ENCODE peak calls at places on chromosomes 5 and 9, in five cellular contexts. B is HepG2, D is K562, G is SK-N-SH, F is GM12878. T is an unnamed sample.

GRCh38 chr9:132937463-132937901 is 6.9 kb downstream of the TSC1 start:
- DNase-seq in B (no peak), D (no peak), G (no peak), F (no peak), T (no peak)

GRCh38 chr9:91182429-91182828 is 179.3 kb downstream of the AUH start:
- DNase-seq in B (peak), D (no peak), G (no peak), F (no peak), T (no peak)

GRCh38 chr9:84397822-84398221 is 57.3 kb upstream of the SLC28A3 start:
- DNase-seq in B (no peak), D (no peak), G (no peak), F (no peak), T (no peak)

GRCh38 chr9:6106576-6107339 is 91.3 kb upstream of the RANBP6 start:
- DNase-seq in B (peak), D (peak), G (peak), F (peak), T (peak)

GRCh38 chr5:112174959-112175594 is 244.0 kb downstream of the EPB41L4A start:
- DNase-seq in B (peak), D (peak), G (peak), F (no peak), T (peak)

GRCh38 chr9:92730897-92731296 is 33.7 kb downstream of the BICD2 start:
- DNase-seq in B (no peak), D (no peak), G (no peak), F (no peak), T (no peak)

GRCh38 chr9:35538361-35539234 is 48.7 kb downstream of the RUSC2 start:
- DNase-seq in B (no peak), D (no peak), G (peak), F (no peak), T (no peak)

GRCh38 chr9:93132946-93133640 is 958 bp downstream of the NINJ1 start:
- DNase-seq in B (peak), D (no peak), G (no peak), F (no peak), T (no peak)

GRCh38 chr5:172878585-172879433 is 44.8 kb downstream of the ERGIC1 start:
- DNase-seq in B (no peak), D (no peak), G (no peak), F (no peak), T (no peak)

GRCh38 chr5:170252109-170252508 is 19.3 kb downstream of the C5orf58 start:
- DNase-seq in B (no peak), D (no peak), G (no peak), F (no peak), T (no peak)

GRCh38 chr9:9746826-9747225 is 866.0 kb downstream of the PTPRD start:
- DNase-seq in B (no peak), D (no peak), G (no peak), F (no peak), T (no peak)

GRCh38 chr9:91856419-91856818 is 93.6 kb downstream of the ROR2 start:
- DNase-seq in B (no peak), D (no peak), G (no peak), F (no peak), T (no peak)

GRCh38 chr5:145204741-145205140 is 630.4 kb downstream of the PRELID2 start:
- DNase-seq in B (no peak), D (no peak), G (no peak), F (no peak), T (no peak)

DNA sequence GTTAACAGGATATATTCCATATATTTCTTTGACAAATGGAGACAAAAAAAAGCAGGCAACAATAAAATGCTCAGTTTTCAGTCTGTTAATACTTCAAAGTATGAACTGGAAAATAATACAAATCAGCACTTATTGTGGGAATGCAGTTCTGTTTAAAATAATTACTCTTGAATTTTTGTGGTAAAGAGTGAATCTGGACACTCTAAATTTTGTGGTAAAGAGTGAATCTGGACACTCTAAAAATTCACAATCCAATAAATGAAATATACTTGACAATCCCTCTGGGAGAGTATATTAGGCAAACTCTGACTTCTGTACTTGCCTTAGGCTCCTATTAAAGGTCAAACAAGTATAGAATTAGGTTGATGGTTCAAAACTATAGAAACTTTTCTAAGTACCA is 141.9 kb upstream of the RASA1 start:
- DNase-seq in B (no peak), D (no peak), G (no peak), F (no peak), T (no peak)
- H2AFZ ChIP-seq in B (no peak), D (no peak), G (peak), F (no peak), T (no peak)

DNA sequence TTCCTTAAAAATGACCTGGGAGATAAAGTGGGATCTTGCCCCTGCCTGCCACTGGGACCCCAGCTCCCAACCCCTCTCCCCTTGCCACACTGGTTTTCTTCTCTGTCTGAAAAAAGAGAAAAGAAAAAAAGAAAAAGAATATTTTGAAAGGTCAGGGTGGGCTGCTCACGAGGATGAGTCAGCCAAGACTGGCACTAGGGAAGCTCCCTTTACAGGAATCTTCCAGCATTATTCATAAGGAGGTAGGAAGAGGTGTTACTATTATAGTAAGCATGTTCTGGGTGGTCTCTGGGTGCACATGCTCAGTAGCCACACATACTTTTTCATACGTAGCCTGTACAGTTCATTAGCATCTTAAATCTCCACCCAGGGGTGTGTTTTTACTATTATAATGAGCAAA is 46.8 kb upstream of the HAND1 start:
- DNase-seq in B (no peak), D (no peak), G (no peak), F (no peak), T (no peak)
- H3K4me2 ChIP-seq in B (no peak), D (no peak), G (no peak), F (no peak), T (no peak)

GRCh38 chr9:110148868-110149267 is 59.1 kb downstream of the C9orf152 start:
- DNase-seq in B (no peak), D (no peak), G (no peak), F (no peak), T (no peak)
- TF ChIP-seq ZBTB33 in B (no peak), D (no peak), G (no peak), F (no peak), T (no peak)

GRCh38 chr5:163434410-163434866 is 3.0 kb upstream of the CCNG1 start:
- DNase-seq in B (no peak), D (no peak), G (no peak), F (no peak), T (no peak)
- H2AFZ ChIP-seq in B (peak), D (peak), G (peak), F (peak), T (no peak)

GRCh38 chr9:3768698-3769458 is 243.1 kb upstream of the RFX3 start:
- DNase-seq in B (no peak), D (no peak), G (no peak), F (no peak), T (no peak)
- H3K4me2 ChIP-seq in B (no peak), D (peak), G (no peak), F (no peak), T (no peak)

GRCh38 chr5:134070648-134070978 is 43.9 kb upstream of the TCF7 start:
- DNase-seq in B (no peak), D (no peak), G (no peak), F (no peak), T (no peak)
- TF ChIP-seq ZBTB33 in B (no peak), D (no peak), G (no peak), F (no peak), T (no peak)

GRCh38 chr9:4301971-4302427 is 2.1 kb upstream of the GLIS3 start:
- DNase-seq in B (no peak), D (no peak), G (no peak), F (no peak), T (no peak)

GRCh38 chr9:4305586-4305985 is 5.7 kb upstream of the GLIS3 start:
- DNase-seq in B (no peak), D (no peak), G (no peak), F (no peak), T (no peak)

GRCh38 chr9:4301302-4301701 is 1.4 kb upstream of the GLIS3 start:
- DNase-seq in B (no peak), D (no peak), G (no peak), F (no peak), T (no peak)

GRCh38 chr9:4305065-4305481 is 5.2 kb upstream of the GLIS3 start:
- DNase-seq in B (peak), D (no peak), G (no peak), F (no peak), T (no peak)

DNA sequence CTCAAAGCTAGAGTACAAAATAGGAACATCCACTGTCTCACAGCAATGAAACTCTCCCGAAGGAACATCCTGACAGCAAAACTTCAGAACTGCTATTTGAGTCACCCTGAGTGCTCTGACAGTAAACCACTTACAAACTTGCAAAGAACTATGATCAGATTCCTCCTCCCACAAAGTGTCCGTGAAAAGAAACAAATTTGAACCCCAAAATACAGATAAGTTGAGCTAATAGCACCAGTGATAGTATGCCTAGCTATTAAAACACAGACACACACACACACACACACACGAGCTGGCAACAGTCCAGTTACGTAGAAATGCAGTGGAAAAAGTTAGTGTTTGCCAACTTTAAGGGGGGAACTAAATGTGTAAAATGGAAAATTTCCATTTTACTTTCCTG is 3.1 kb upstream of the GLIS3 start:
- DNase-seq in B (no peak), D (no peak), G (no peak), F (no peak), T (no peak)
- H2AFZ ChIP-seq in B (no peak), D (no peak), G (no peak), F (no peak), T (no peak)

DNA sequence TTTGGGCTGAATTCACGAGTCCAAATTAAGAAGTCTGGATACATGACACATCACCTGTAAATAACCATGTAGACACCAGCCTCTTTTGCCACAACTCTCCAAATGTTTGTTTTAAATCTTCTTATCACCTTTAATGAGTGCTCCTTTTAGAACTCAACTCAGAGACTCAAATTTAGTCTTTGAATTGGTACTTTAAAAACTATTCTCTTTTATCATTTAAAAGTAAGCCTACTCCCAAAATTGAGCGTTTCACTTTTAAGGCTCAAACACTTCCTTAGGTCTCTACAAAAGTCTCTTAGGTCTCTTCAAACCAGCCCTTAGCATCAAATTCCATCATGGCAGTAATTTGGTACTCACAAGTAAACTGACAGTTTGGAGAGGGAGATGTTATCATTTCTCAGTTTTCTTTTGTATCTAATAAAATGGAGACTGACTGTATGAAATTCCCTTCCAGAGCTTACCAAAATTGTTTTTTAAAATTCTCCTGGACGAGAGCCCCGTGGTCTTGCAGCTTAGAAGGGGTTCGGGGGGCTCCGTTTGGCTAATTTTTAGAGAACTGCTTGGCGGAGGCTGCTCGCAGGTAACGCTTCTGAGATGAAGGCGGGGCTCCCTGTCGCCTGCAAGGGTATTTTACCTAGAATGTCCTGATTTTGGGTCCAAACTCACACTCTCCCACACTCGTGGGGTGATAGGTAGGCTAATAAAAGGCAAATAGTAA is 194.6 kb downstream of the MEF2C start:
- DNase-seq in B (no peak), D (no peak), G (no peak), F (no peak), T (no peak)
- H3K4me2 ChIP-seq in B (no peak), D (no peak), G (no peak), F (no peak), T (no peak)

DNA sequence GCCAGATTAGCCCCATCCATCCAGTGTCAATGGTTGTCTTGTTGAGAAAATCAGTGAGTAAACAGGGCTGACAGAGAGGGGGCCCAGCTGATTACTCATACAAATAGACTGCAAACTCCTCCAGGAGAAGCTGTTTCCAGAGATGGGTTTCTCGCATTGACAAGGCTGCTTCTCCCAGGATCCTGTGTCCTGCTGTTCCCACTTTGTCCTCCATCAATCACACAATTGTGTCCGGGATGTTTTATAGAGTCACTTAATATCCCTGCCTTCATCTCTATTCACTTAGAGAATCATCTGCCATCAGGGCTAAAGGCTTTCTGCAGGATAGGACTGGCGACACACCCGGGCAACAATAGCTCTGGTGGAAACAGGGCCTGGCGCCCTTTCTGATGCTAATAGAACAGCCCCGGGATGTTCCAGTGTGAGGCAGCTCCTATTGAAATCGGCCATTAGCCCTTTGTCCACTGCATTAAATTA is 71.7 kb upstream of the TBCA start:
- DNase-seq in B (no peak), D (no peak), G (peak), F (no peak), T (no peak)
- TF ChIP-seq ZBTB33 in B (peak), D (no peak), G (no peak), F (no peak), T (no peak)